ENCODE peak calls at places on chromosomes 5 and 9, in eight cellular contexts. M is IMR-90; D is AG04449; Z is Jurkat, Clone E6-1; O is choroid plexus epithelial cell; N is fibroblast of lung; H is endodermal cell; B is naive thymus-derived CD4-positive, alpha-beta T cell. U is an unnamed sample.

GRCh38 chr5:113213551-113213971 is 221.2 kb downstream of the TSSK1B start:
- DNase-seq in O (no peak), N (peak), Z (no peak), M (no peak), D (no peak), B (no peak), H (peak), U (no peak)

GRCh38 chr9:124887832-124888231 is 25.9 kb downstream of the ARPC5L start:
- DNase-seq in D (no peak), N (no peak), Z (no peak), O (no peak), H (no peak), B (no peak), M (no peak), U (no peak)

GRCh38 chr9:136760424-136760823 is 2.4 kb upstream of the LCN8 start:
- DNase-seq in O (no peak), M (no peak), N (no peak), Z (no peak), D (no peak), H (no peak), B (no peak), U (no peak)

GRCh38 chr5:113035096-113035495 is 58.5 kb downstream of the DCP2 start:
- DNase-seq in B (no peak), M (no peak), N (no peak), H (no peak), O (no peak), D (no peak), Z (no peak), U (no peak)

GRCh38 chr5:142699105-142699720 is 13.3 kb upstream of the FGF1 start:
- DNase-seq in D (no peak), Z (peak), N (peak), M (peak), O (peak), B (peak), H (peak), U (no peak)

GRCh38 chr5:7396169-7397004 is 449 bp downstream of the ADCY2 start:
- DNase-seq in O (peak), D (no peak), B (no peak), Z (no peak), N (peak), H (peak), M (no peak), U (no peak)

GRCh38 chr9:121651295-121652036 is at the start of gene DAB2IP:
- DNase-seq in B (no peak), H (peak), N (peak), Z (no peak), D (no peak), M (peak), O (peak), U (no peak)

GRCh38 chr9:130144703-130145102 is 27.5 kb upstream of the NCS1 start:
- DNase-seq in H (no peak), O (no peak), Z (no peak), N (no peak), B (no peak), D (no peak), M (no peak), U (no peak)

GRCh38 chr5:147290261-147290660 is 55.4 kb downstream of the STK32A start:
- DNase-seq in B (no peak), Z (no peak), H (no peak), M (no peak), D (no peak), N (no peak), O (no peak), U (no peak)

GRCh38 chr9:111743275-111743674 is 51.5 kb downstream of the SHOC1 start:
- DNase-seq in B (no peak), M (peak), D (peak), O (peak), N (peak), H (no peak), Z (no peak), U (no peak)

GRCh38 chr5:60497706-60498500 is 202.1 kb downstream of the DEPDC1B start:
- DNase-seq in D (peak), H (no peak), N (peak), O (peak), M (peak), Z (no peak), B (no peak), U (no peak)

GRCh38 chr5:87113848-87114247 is 153.8 kb upstream of the RASA1 start:
- DNase-seq in Z (no peak), N (peak), D (peak), O (peak), H (no peak), B (no peak), M (peak), U (peak)

GRCh38 chr9:12730198-12730597 is 37.0 kb downstream of the TYRP1 start:
- DNase-seq in M (no peak), H (no peak), O (no peak), N (no peak), B (no peak), D (no peak), Z (no peak), U (no peak)

GRCh38 chr5:138955013-138955660 is 80.0 kb upstream of the LRRTM2 start:
- DNase-seq in O (peak), M (peak), H (no peak), N (no peak), B (no peak), Z (no peak), D (no peak), U (no peak)

GRCh38 chr9:132826576-132827365 is 51.3 kb downstream of the AK8 start:
- DNase-seq in H (no peak), N (no peak), O (no peak), B (no peak), Z (no peak), D (no peak), M (no peak), U (no peak)

GRCh38 chr5:68088302-68088701 is 127.3 kb upstream of the PIK3R1 start:
- DNase-seq in M (peak), H (no peak), O (peak), B (no peak), N (peak), Z (no peak), D (peak), U (no peak)

GRCh38 chr5:102795546-102795945 is 40.4 kb downstream of the PAM start:
- DNase-seq in D (no peak), M (no peak), O (no peak), Z (no peak), N (no peak), B (no peak), H (no peak), U (no peak)

GRCh38 chr5:133362438-133362837 is 249.9 kb downstream of the FSTL4 start:
- DNase-seq in B (no peak), Z (no peak), N (no peak), H (peak), O (no peak), D (no peak), M (no peak), U (no peak)

GRCh38 chr5:88480766-88481499 is 212.3 kb upstream of the TMEM161B start:
- DNase-seq in D (no peak), M (no peak), B (no peak), Z (no peak), N (peak), H (no peak), O (no peak), U (no peak)

GRCh38 chr9:116156621-116157314 is 3.2 kb downstream of the PAPPA start:
- DNase-seq in D (no peak), N (peak), Z (no peak), B (no peak), M (peak), H (peak), O (peak), U (peak)
- H3K4me3 ChIP-seq in D (peak), N (peak), Z (no peak), B (no peak), M (peak), H (peak), O (peak), U (peak)

DNA sequence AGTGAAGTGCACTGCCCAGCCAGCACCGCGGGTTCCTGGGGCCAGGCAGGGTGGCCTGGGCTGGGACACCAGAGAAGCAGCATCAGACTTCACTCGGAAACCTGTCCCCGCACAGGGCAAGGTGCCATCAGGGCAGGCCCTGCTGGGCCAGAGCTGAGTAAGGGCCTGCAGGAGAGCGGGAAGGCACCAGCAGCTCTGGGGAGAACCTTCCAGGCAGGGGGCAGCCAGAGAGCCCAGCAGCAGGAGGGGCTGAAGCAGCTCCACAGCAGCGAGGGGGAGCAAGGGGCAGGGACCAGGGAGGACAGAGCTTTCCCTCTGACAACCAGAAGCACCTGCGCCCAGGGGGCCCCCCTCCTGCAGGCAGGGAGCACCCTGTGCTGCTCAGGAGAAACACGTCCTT is 61.1 kb downstream of the VAV2 start:
- DNase-seq in B (no peak), Z (no peak), N (no peak), D (no peak), O (no peak), H (no peak), M (no peak), U (no peak)
- H3K4me3 ChIP-seq in B (no peak), Z (no peak), N (no peak), D (no peak), O (no peak), H (no peak), M (no peak), U (no peak)

GRCh38 chr9:18260527-18260926 is 213.4 kb upstream of the ADAMTSL1 start:
- DNase-seq in H (no peak), N (peak), M (no peak), D (no peak), B (no peak), Z (peak), O (no peak), U (no peak)
- H3K4me3 ChIP-seq in H (no peak), N (no peak), M (no peak), D (no peak), B (no peak), Z (no peak), O (no peak), U (no peak)

DNA sequence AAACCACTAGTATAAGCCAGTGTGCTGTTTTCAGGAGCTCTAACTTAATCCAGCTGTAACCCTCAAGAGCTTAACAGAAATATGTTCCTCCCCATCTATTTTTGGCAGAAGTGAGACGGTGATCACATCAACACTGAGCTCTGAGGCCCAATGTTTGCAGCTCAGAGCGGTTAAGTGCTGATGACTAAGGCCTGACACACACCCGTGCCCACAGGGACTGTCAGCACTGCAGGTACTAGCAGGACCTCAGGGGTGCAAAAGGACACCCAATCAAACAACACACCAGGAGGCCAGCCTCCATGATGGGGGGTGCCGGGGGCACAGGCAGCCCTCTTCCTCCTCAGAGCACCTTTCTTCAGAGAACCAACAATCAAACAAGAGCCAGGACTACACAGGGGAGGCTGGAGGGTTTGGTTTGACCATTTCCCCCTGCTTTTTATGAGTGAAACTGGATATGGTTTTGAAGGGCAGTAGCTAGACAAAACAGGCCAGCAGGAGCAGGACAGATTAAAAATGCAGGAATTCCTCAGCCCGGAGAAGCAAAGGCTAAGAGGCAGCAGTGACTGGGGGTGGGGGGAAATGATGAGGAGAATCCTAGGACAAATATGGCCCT is 61.3 kb downstream of the RAPGEF1 start:
- DNase-seq in O (peak), N (peak), B (no peak), D (peak), H (peak), Z (no peak), M (peak), U (peak)
- H3K4me3 ChIP-seq in O (no peak), N (no peak), B (no peak), D (no peak), H (no peak), Z (no peak), M (no peak), U (no peak)

GRCh38 chr5:178418471-178419010 is 171.7 kb downstream of the COL23A1 start:
- DNase-seq in B (no peak), N (no peak), Z (no peak), O (no peak), H (no peak), D (no peak), M (no peak), U (no peak)

GRCh38 chr5:178420424-178420823 is 169.8 kb downstream of the COL23A1 start:
- DNase-seq in M (no peak), O (no peak), H (peak), B (no peak), D (no peak), Z (no peak), N (no peak), U (no peak)

GRCh38 chr5:178419651-178420050 is 170.5 kb downstream of the COL23A1 start:
- DNase-seq in O (no peak), D (no peak), B (no peak), N (no peak), Z (no peak), M (no peak), H (no peak), U (no peak)

GRCh38 chr5:178418031-178418430 is 172.2 kb downstream of the COL23A1 start:
- DNase-seq in D (no peak), O (no peak), M (no peak), Z (no peak), B (no peak), N (no peak), H (no peak), U (no peak)

GRCh38 chr5:178419196-178419595 is 171.0 kb downstream of the COL23A1 start:
- DNase-seq in B (no peak), Z (no peak), H (no peak), M (no peak), O (no peak), N (no peak), D (no peak), U (no peak)
- H3K4me3 ChIP-seq in B (no peak), Z (no peak), H (no peak), M (no peak), O (no peak), N (no peak), D (no peak), U (no peak)

GRCh38 chr5:180589771-180590542 is 1.3 kb downstream of the SCGB3A1 start:
- DNase-seq in O (no peak), B (no peak), H (no peak), M (no peak), D (no peak), N (no peak), Z (no peak), U (no peak)

GRCh38 chr5:180592176-180592575 is 877 bp upstream of the SCGB3A1 start:
- DNase-seq in Z (no peak), B (no peak), M (no peak), D (no peak), N (no peak), H (no peak), O (no peak), U (no peak)

GRCh38 chr5:180591249-180591887 is at the start of gene SCGB3A1:
- DNase-seq in H (peak), Z (no peak), N (no peak), D (no peak), M (no peak), B (no peak), O (no peak), U (no peak)

GRCh38 chr5:180593446-180594206 is 2.3 kb upstream of the SCGB3A1 start:
- DNase-seq in O (no peak), H (no peak), Z (no peak), N (no peak), D (no peak), M (no peak), B (no peak), U (no peak)

DNA sequence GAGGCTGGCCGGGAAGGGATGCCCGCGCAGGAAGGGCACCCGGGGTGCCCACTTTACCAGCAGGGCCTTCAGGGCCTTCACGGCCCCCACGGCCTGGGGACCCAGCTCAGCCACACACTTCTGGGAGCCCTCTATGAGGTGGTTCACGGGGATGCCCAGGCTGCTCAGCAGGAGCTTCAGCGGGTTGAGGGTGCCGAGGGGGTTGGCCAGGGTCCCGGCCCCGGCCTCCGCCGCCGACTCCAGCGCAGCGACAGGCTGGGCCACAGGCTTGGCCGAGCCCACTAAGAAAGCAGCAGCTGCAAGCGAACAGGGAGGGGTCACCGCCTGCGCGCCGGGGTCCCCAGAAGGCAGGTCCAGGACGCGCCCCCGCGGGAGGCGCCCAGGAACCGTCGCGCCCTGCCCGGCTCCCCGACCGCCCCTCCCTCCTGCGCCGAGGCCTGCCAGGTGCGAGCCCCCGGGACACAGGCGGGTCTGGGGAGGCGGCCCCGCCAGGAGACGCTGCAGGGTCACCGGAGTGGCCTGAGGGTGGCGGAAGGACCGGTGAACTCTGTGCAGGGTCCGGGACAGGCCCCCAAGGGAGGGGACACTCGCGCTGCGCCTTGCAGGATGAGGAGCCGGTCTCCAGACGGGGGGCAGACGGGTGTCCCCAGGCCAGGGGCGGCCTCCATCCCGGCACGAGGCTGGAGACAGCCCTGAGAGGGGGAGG is 603 bp downstream of the SCGB3A1 start:
- DNase-seq in H (peak), O (no peak), Z (no peak), D (no peak), N (no peak), B (no peak), M (no peak), U (no peak)
- H3K4me3 ChIP-seq in H (peak), O (no peak), Z (no peak), D (no peak), N (no peak), B (no peak), M (no peak), U (no peak)

DNA sequence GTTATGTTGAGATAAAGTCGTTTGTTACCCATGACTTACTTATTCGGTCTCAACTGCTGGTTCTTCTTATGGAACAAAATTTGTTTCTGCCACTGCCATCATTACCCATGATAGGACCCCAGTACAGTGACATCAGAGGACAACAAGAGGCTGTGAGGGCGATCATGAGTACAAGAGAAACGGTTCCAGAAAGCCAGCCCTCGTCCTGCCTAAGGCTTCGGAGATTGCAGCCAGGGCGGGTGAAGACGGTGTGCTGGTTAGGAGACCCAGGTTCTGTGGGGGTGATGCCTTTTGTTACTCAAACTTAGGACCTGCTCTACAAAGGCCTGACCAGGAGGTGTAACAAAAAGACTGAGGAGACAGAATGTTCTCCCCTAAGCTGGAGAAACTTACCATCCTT is 10.9 kb downstream of the FYB1 start:
- DNase-seq in O (no peak), Z (no peak), N (no peak), H (no peak), M (no peak), B (no peak), D (no peak), U (no peak)
- H3K4me3 ChIP-seq in O (no peak), Z (peak), N (no peak), H (no peak), M (no peak), B (peak), D (no peak), U (no peak)